ENCODE peak calls at places on chromosomes 3 and 15, in eight cellular contexts. O is NCI-H187; W is NCI-H2171; B is activated CD4-positive, alpha-beta T cell treated with anti-CD3 and anti-CD28 coated beads for 4 hours; X is neural crest cell; C is KBM-7; E is stimulated activated CD4-positive, alpha-beta T cell treated with anti-CD3 and anti-CD28 coated beads, Interleukin-1b, Interleukin-23, amount 100 ng/mL, for 4 hours; I is kidney. L is an unnamed sample.

GRCh38 chr15:58608129-58608590 is 141.3 kb downstream of the ADAM10 start:
- DNase-seq in O (no peak), W (no peak), B (no peak), X (no peak), C (no peak), E (no peak), I (no peak), L (no peak)

GRCh38 chr15:89003865-89004725 is 84.2 kb upstream of the ABHD2 start:
- DNase-seq in O (no peak), W (no peak), B (no peak), X (peak; percentile 25), C (peak; percentile 71), E (peak; percentile 3), I (no peak), L (no peak)

GRCh38 chr3:32934150-32934742 is 17.2 kb upstream of the CCR4 start:
- DNase-seq in O (no peak), W (no peak), B (peak; percentile 15), X (peak; percentile 34), C (peak; percentile 50), E (no peak), I (no peak), L (no peak)

GRCh38 chr3:129576514-129577345 is 29.7 kb downstream of the PLXND1 start:
- DNase-seq in O (no peak), W (peak; percentile 58), B (peak; percentile 21), X (no peak), C (peak; percentile 59), E (no peak), I (peak; percentile 88), L (peak; percentile 51)

GRCh38 chr15:60047701-60048100 is 43.6 kb downstream of the FOXB1 start:
- DNase-seq in O (no peak), W (no peak), B (no peak), X (no peak), C (no peak), E (no peak), I (no peak), L (no peak)

GRCh38 chr15:101056366-101057334 is 137.5 kb downstream of the LRRK1 start:
- DNase-seq in O (no peak), W (no peak), B (no peak), X (no peak), C (no peak), E (no peak), I (peak; percentile 68), L (no peak)

GRCh38 chr3:122691195-122691594 is 10.6 kb downstream of the PARP14 start:
- DNase-seq in O (no peak), W (no peak), B (no peak), X (no peak), C (no peak), E (no peak), I (no peak), L (no peak)

GRCh38 chr15:90762109-90762508 is 45.0 kb downstream of the BLM start:
- DNase-seq in O (no peak), W (no peak), B (no peak), X (no peak), C (no peak), E (no peak), I (no peak), L (no peak)

GRCh38 chr3:57818772-57819171 is 62.7 kb downstream of the SLMAP start:
- DNase-seq in O (no peak), W (no peak), B (no peak), X (no peak), C (no peak), E (no peak), I (no peak), L (no peak)

GRCh38 chr3:161449784-161450183 is 46.8 kb upstream of the OTOL1 start:
- DNase-seq in O (no peak), W (no peak), B (no peak), X (no peak), C (no peak), E (no peak), I (no peak), L (no peak)

GRCh38 chr3:52434080-52434479 is 10.8 kb downstream of the SEMA3G start:
- DNase-seq in O (no peak), W (no peak), B (no peak), X (no peak), C (no peak), E (no peak), I (no peak), L (no peak)

GRCh38 chr3:155934215-155934614 is 63.8 kb downstream of the GMPS start:
- DNase-seq in O (no peak), W (no peak), B (no peak), X (no peak), C (no peak), E (no peak), I (no peak), L (no peak)

GRCh38 chr15:52421029-52421428 is 107.7 kb downstream of the MYO5A start:
- DNase-seq in O (no peak), W (no peak), B (no peak), X (no peak), C (no peak), E (no peak), I (no peak), L (no peak)

GRCh38 chr3:195071011-195071728 is 199.8 kb downstream of the XXYLT1 start:
- DNase-seq in O (no peak), W (no peak), B (no peak), X (no peak), C (no peak), E (no peak), I (peak; percentile 48), L (no peak)

GRCh38 chr3:87127286-87127685 is 99.8 kb upstream of the CHMP2B start:
- DNase-seq in O (no peak), W (no peak), B (no peak), X (no peak), C (no peak), E (no peak), I (no peak), L (no peak)

GRCh38 chr3:168248383-168249047 is 152.8 kb upstream of the GOLIM4 start:
- DNase-seq in O (no peak), W (no peak), B (no peak), X (peak; percentile 52), C (peak; percentile 37), E (no peak), I (peak; percentile 65), L (no peak)

GRCh38 chr3:66722675-66723074 is 221.9 kb upstream of the LRIG1 start:
- DNase-seq in O (no peak), W (no peak), B (no peak), X (no peak), C (no peak), E (no peak), I (peak; percentile 89), L (no peak)

GRCh38 chr3:72700106-72700505 is 148.1 kb downstream of the SHQ1 start:
- DNase-seq in O (no peak), W (no peak), B (no peak), X (no peak), C (no peak), E (no peak), I (no peak), L (no peak)

GRCh38 chr3:45547764-45548683 is 46.5 kb upstream of the LIMD1 start:
- DNase-seq in O (no peak), W (no peak), B (no peak), X (no peak), C (peak; percentile 61), E (no peak), I (no peak), L (no peak)

L was measured in stimulated activated CD8-positive, alpha-beta memory T cell treated with anti-CD3 and anti-CD28 coated beads, Interleukin-2, amount 100 ng/mL, for 1 hour.